ENCODE peak calls at places on chromosomes 4 and X, in eight cellular contexts. V, T, F, N, I, O, E and X are unnamed samples.

GRCh38 chrX:39654183-39654925 is 443.4 kb downstream of the BCOR start:
- DNase-seq in V (no peak), T (peak; percentile 66), F (no peak), N (no peak), I (no peak), O (peak; percentile 39), E (no peak), X (no peak)

GRCh38 chr4:88418411-88418810 is 38.5 kb upstream of the HERC5 start:
- DNase-seq in V (no peak), T (no peak), F (no peak), N (no peak), I (peak; percentile 2), O (no peak), E (no peak), X (no peak)

GRCh38 chr4:8229341-8229975 is 30.4 kb downstream of the SH3TC1 start:
- DNase-seq in V (no peak), T (no peak), F (no peak), N (no peak), I (no peak), O (no peak), E (no peak), X (no peak)

GRCh38 chr4:122456228-122457106 is at the start of gene IL2:
- DNase-seq in V (no peak), T (no peak), F (no peak), N (no peak), I (no peak), O (no peak), E (no peak), X (no peak)

GRCh38 chr4:126221262-126221661 is 906.5 kb downstream of the FAT4 start:
- DNase-seq in V (no peak), T (no peak), F (no peak), N (no peak), I (no peak), O (no peak), E (no peak), X (no peak)

GRCh38 chrX:111041018-111041462 is 55.0 kb upstream of the PAK3 start:
- DNase-seq in V (no peak), T (peak; percentile 9), F (peak; percentile 97), N (no peak), I (no peak), O (no peak), E (peak; percentile 57), X (no peak)

GRCh38 chr4:125741825-125742452 is 427.2 kb downstream of the FAT4 start:
- DNase-seq in V (no peak), T (no peak), F (peak; percentile 21), N (peak; percentile 11), I (peak; percentile 61), O (peak; percentile 43), E (no peak), X (peak; percentile 45)

GRCh38 chrX:100663651-100664050 is 19.7 kb downstream of the SRPX2 start:
- DNase-seq in V (no peak), T (no peak), F (no peak), N (no peak), I (no peak), O (no peak), E (no peak), X (no peak)

GRCh38 chrX:71664889-71665491 is 2.4 kb upstream of the LOC101059915 start:
- DNase-seq in V (no peak), T (no peak), F (no peak), N (no peak), I (no peak), O (no peak), E (no peak), X (no peak)

GRCh38 chrX:70007946-70008345 is 41.8 kb downstream of the AWAT2 start:
- DNase-seq in V (no peak), T (no peak), F (no peak), N (no peak), I (no peak), O (no peak), E (no peak), X (no peak)

GRCh38 chr4:54384563-54384962 is 155.5 kb downstream of the PDGFRA start:
- DNase-seq in V (peak; percentile 31), T (peak; percentile 38), F (peak; percentile 10), N (no peak), I (peak; percentile 47), O (no peak), E (peak; percentile 50), X (peak; percentile 43)

GRCh38 chr4:112550728-112551127 is 34.7 kb upstream of the NEUROG2 start:
- DNase-seq in V (no peak), T (no peak), F (peak; percentile 77), N (no peak), I (no peak), O (no peak), E (peak; percentile 77), X (peak; percentile 71)

GRCh38 chr4:35038079-35038805 is 1206.1 kb downstream of the ARAP2 start:
- DNase-seq in V (no peak), T (no peak), F (no peak), N (no peak), I (no peak), O (peak; percentile 5), E (no peak), X (no peak)

GRCh38 chrX:74535633-74536141 is 78.7 kb downstream of the RLIM start:
- DNase-seq in V (peak; percentile 61), T (peak; percentile 46), F (peak; percentile 70), N (peak; percentile 48), I (peak; percentile 50), O (peak; percentile 50), E (peak; percentile 27), X (peak; percentile 31)

GRCh38 chrX:74536142-74537010 is 78.0 kb downstream of the RLIM start:
- DNase-seq in V (peak; percentile 80), T (peak; percentile 64), F (peak; percentile 85), N (peak; percentile 64), I (peak; percentile 72), O (peak; percentile 86), E (peak; percentile 53), X (peak; percentile 73)

GRCh38 chrX:74534569-74535038 is 79.8 kb downstream of the RLIM start:
- DNase-seq in V (no peak), T (no peak), F (peak; percentile 59), N (peak; percentile 21), I (no peak), O (no peak), E (peak; percentile 5), X (peak; percentile 51)

GRCh38 chrX:74537011-74537390 is 77.4 kb downstream of the RLIM start:
- DNase-seq in V (peak; percentile 20), T (no peak), F (peak; percentile 13), N (no peak), I (peak; percentile 15), O (no peak), E (peak; percentile 2), X (peak; percentile 9)

DNA sequence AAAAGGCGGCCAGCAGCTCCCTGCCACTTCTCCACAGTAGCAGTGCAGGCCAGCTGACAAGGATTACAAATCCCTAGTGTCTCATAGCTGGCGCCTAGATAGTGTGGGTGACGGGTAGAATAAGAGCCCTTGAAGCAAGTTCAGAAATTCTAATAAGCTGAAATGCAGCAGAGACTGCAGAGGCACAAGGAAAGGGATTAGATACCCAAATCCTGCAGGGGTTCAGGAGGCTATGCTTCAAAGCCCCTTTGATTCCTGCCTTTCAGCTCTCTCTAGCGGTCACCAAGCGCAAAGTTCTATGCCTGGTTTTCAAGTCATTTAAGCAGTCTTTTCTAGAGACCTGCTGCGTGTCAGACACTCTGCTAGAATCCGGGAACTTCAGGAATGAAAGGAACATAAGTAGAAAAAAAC is 79.2 kb downstream of the RLIM start:
- DNase-seq in V (peak; percentile 21), T (peak; percentile 69), F (peak; percentile 45), N (peak; percentile 40), I (no peak), O (peak; percentile 54), E (peak; percentile 31), X (peak; percentile 54)
- TF ChIP-seq CTCF in V (no peak), T (peak; percentile 51), F (peak; percentile 35), N (peak; percentile 23), I (peak; percentile 11), O (peak; percentile 48), E (peak; percentile 60), X (peak; percentile 25)

GRCh38 chr4:87011340-87012034 is 76.7 kb downstream of the AFF1 start:
- DNase-seq in V (no peak), T (no peak), F (peak; percentile 90), N (no peak), I (peak; percentile 93), O (no peak), E (peak; percentile 89), X (peak; percentile 86)

GRCh38 chr4:87010192-87010591 is 75.4 kb downstream of the AFF1 start:
- DNase-seq in V (no peak), T (no peak), F (no peak), N (no peak), I (peak; percentile 55), O (no peak), E (no peak), X (no peak)

GRCh38 chr4:87017580-87018061 is 82.8 kb downstream of the AFF1 start:
- DNase-seq in V (no peak), T (no peak), F (peak; percentile 83), N (no peak), I (no peak), O (no peak), E (peak; percentile 82), X (peak; percentile 69)

GRCh38 chr4:87012265-87012953 is 77.6 kb downstream of the AFF1 start:
- DNase-seq in V (no peak), T (no peak), F (no peak), N (no peak), I (no peak), O (no peak), E (no peak), X (no peak)

GRCh38 chr4:87014284-87014782 is 79.5 kb downstream of the AFF1 start:
- DNase-seq in V (no peak), T (no peak), F (peak; percentile 24), N (no peak), I (peak; percentile 76), O (no peak), E (no peak), X (peak; percentile 11)
- TF ChIP-seq CTCF in V (no peak), T (no peak), F (no peak), N (no peak), I (no peak), O (no peak), E (no peak), X (no peak)

DNA sequence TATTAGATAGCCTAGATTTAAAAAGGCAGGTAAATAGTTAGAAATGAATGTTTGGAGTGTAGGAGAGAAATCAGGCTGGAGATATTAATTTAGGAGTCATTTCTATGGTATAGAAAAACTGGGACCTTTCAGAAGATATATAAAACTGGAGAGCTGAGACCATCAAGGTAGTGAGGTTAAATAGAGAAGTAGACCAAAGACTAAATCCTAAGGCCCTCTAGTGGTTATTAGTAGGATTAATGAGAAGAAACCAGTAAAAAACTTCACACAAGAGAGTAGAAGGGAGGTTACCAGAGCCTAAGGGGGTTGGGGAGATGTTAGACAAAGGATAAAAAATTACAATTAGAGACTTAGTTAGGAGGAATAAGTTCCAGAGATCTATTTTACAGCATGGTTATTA is 351.0 kb upstream of the SPANXN1 start:
- DNase-seq in V (no peak), T (peak; percentile 3), F (no peak), N (no peak), I (no peak), O (peak; percentile 2), E (no peak), X (no peak)
- TF ChIP-seq CTCF in V (no peak), T (peak; percentile 48), F (no peak), N (no peak), I (no peak), O (peak; percentile 61), E (peak; percentile 10), X (peak; percentile 39)

DNA sequence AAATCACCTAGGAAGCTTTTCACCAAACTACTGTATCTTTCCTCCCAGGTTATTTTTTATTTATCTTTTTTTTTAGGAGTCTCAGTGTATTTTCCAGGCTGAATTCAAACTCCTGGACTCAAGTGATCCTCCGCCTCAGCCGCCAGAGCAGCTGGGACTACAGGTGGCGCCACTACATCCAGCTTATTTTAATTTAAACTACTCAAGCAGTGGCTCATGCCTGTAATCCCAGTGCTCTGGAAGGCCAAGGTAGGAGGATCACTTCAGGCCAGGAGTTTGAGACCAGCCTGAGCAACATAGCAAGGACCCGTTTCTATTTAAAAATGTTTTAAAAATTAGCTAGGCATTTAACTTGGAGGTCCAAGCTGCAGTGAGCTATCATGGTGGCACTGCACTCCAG is 37.8 kb downstream of the LEF1 start:
- DNase-seq in V (no peak), T (no peak), F (no peak), N (no peak), I (no peak), O (no peak), E (no peak), X (no peak)
- TF ChIP-seq CTCF in V (no peak), T (peak; percentile 35), F (no peak), N (no peak), I (no peak), O (peak; percentile 20), E (peak; percentile 40), X (peak; percentile 31)